ENCODE peak calls at places on chromosome 18, in four cellular contexts. K is WTC11, S is epithelial cell of esophagus, A is cardiac fibroblast. Y is an unnamed sample.

GRCh38 chr18:49495480-49495879 is 8.4 kb upstream of the C18orf32 start:
- DNase-seq in K (no peak), S (no peak), A (no peak), Y (no peak)

GRCh38 chr18:67092141-67092540 is 424.4 kb downstream of the DSEL start:
- DNase-seq in K (no peak), S (no peak), A (no peak), Y (no peak)

GRCh38 chr18:43068781-43069180 is 46.7 kb downstream of the RIT2 start:
- DNase-seq in K (no peak), S (no peak), A (no peak), Y (no peak)

GRCh38 chr18:42536442-42536841 is 579.0 kb downstream of the RIT2 start:
- DNase-seq in K (no peak), S (no peak), A (no peak), Y (no peak)

GRCh38 chr18:78860117-78860516 is 119.5 kb upstream of the SALL3 start:
- DNase-seq in K (no peak), S (no peak), A (no peak), Y (no peak)

GRCh38 chr18:21826196-21826595 is 85.6 kb downstream of the MIB1 start:
- DNase-seq in K (no peak), S (peak; percentile 85), A (peak; percentile 80), Y (no peak)

GRCh38 chr18:61167902-61168301 is 165.3 kb upstream of the CDH20 start:
- DNase-seq in K (no peak), S (no peak), A (no peak), Y (no peak)

GRCh38 chr18:61149786-61150185 is 183.4 kb upstream of the CDH20 start:
- DNase-seq in K (no peak), S (peak; percentile 11), A (no peak), Y (no peak)

GRCh38 chr18:2304378-2305175 is 266.7 kb downstream of the METTL4 start:
- DNase-seq in K (no peak), S (peak; percentile 91), A (peak; percentile 56), Y (no peak)

GRCh38 chr18:37422116-37422515 is 143.5 kb downstream of the CELF4 start:
- DNase-seq in K (no peak), S (no peak), A (no peak), Y (no peak)

GRCh38 chr18:39414009-39414700 is 1848.6 kb upstream of the CELF4 start:
- DNase-seq in K (no peak), S (peak; percentile 93), A (peak; percentile 53), Y (no peak)

GRCh38 chr18:79899609-79900435 is 51.6 kb downstream of the SLC66A2 start:
- DNase-seq in K (no peak), S (no peak), A (no peak), Y (peak; percentile 77)

GRCh38 chr18:34773961-34774754 is 64.1 kb downstream of the DTNA start:
- DNase-seq in K (no peak), S (peak; percentile 77), A (peak; percentile 44), Y (no peak)

GRCh38 chr18:8301427-8302172 is 307.6 kb upstream of the RAB12 start:
- DNase-seq in K (no peak), S (no peak), A (no peak), Y (no peak)

GRCh38 chr18:55083461-55083860 is 124.2 kb upstream of the CCDC68 start:
- DNase-seq in K (no peak), S (no peak), A (no peak), Y (no peak)

GRCh38 chr18:61655630-61656029 is 237.2 kb downstream of the RNF152 start:
- DNase-seq in K (no peak), S (no peak), A (no peak), Y (no peak)

GRCh38 chr18:11750171-11750570 is 61.1 kb downstream of the GNAL start:
- DNase-seq in K (no peak), S (no peak), A (no peak), Y (no peak)

GRCh38 chr18:26103579-26103978 is 13.2 kb upstream of the SS18 start:
- DNase-seq in K (peak; percentile 75), S (peak; percentile 55), A (peak; percentile 11), Y (no peak)

GRCh38 chr18:68233043-68233442 is 481.9 kb downstream of the TMX3 start:
- DNase-seq in K (no peak), S (no peak), A (no peak), Y (no peak)

GRCh38 chr18:41396211-41396610 is 558.8 kb upstream of the PIK3C3 start:
- DNase-seq in K (no peak), S (no peak), A (no peak), Y (no peak)

GRCh38 chr18:13216732-13217465 is 1.7 kb upstream of the LDLRAD4 start:
- DNase-seq in K (peak; percentile 68), S (no peak), A (peak; percentile 2), Y (no peak)

GRCh38 chr18:77131100-77131651 is 1.4 kb downstream of the MBP start:
- DNase-seq in K (no peak), S (peak; percentile 30), A (no peak), Y (no peak)

GRCh38 chr18:55100817-55101457 is 141.7 kb upstream of the CCDC68 start:
- DNase-seq in K (no peak), S (peak; percentile 86), A (peak; percentile 65), Y (no peak)

GRCh38 chr18:38009335-38009734 is 443.7 kb upstream of the CELF4 start:
- DNase-seq in K (no peak), S (no peak), A (no peak), Y (no peak)

GRCh38 chr18:8615397-8616025 is 6.3 kb downstream of the RAB12 start:
- DNase-seq in K (no peak), S (peak; percentile 90), A (peak; percentile 91), Y (no peak)

GRCh38 chr18:39448942-39449341 is 1883.3 kb upstream of the CELF4 start:
- DNase-seq in K (no peak), S (peak; percentile 58), A (peak; percentile 52), Y (no peak)

GRCh38 chr18:56563568-56563967 is 74.8 kb downstream of the TXNL1 start:
- DNase-seq in K (peak; percentile 85), S (no peak), A (no peak), Y (no peak)

GRCh38 chr18:40058811-40059570 is 1896.0 kb upstream of the PIK3C3 start:
- DNase-seq in K (no peak), S (no peak), A (no peak), Y (no peak)

GRCh38 chr18:32333781-32334180 is 136.9 kb downstream of the GAREM1 start:
- DNase-seq in K (no peak), S (peak; percentile 21), A (peak; percentile 46), Y (no peak)

GRCh38 chr18:23049698-23050373 is 85.4 kb upstream of the CABLES1 start:
- DNase-seq in K (no peak), S (no peak), A (no peak), Y (no peak)

GRCh38 chr18:23057096-23057495 is 78.2 kb upstream of the CABLES1 start:
- DNase-seq in K (no peak), S (no peak), A (no peak), Y (no peak)

GRCh38 chr18:23056315-23056714 is 79.0 kb upstream of the CABLES1 start:
- DNase-seq in K (no peak), S (no peak), A (no peak), Y (no peak)

GRCh38 chr18:23054553-23054952 is 80.7 kb upstream of the CABLES1 start:
- DNase-seq in K (no peak), S (no peak), A (no peak), Y (no peak)

GRCh38 chr18:23053756-23054457 is 81.4 kb upstream of the CABLES1 start:
- DNase-seq in K (peak; percentile 66), S (peak; percentile 29), A (peak; percentile 31), Y (no peak)
- TF ChIP-seq CTCF in K (peak; percentile 35), S (peak; percentile 16), A (peak; percentile 46), Y (peak; percentile 69)

GRCh38 chr18:3380384-3380961 is 69.5 kb upstream of the TGIF1 start:
- DNase-seq in K (no peak), S (peak; percentile 84), A (peak; percentile 86), Y (no peak)
- TF ChIP-seq CTCF in K (no peak), S (no peak), A (peak; percentile 28), Y (peak; percentile 52)

DNA sequence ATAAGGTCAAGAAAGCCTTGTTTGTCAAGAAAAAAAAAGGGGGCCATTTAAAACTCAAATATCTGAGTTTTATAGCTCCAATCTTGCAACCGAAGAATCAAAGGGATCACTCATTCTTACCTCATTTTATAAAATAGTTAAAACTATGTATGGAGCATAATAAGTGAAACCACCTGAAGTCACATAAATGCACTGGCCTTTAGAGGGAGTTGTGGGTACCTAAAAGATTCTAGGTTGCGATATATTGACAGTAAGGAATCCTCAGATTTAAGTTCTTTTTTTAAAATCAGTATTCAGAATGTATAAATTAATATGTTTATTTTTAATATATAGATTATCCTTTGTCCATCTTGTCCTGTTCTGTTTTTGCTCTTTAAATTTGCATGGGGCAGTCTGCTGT is 3.4 kb downstream of the ARHGAP28 start:
- DNase-seq in K (no peak), S (no peak), A (no peak), Y (no peak)
- TF ChIP-seq CTCF in K (no peak), S (no peak), A (no peak), Y (peak; percentile 66)

GRCh38 chr18:59839931-59840685 is 59.7 kb upstream of the PMAIP1 start:
- DNase-seq in K (no peak), S (no peak), A (no peak), Y (no peak)
- TF ChIP-seq CTCF in K (no peak), S (no peak), A (peak; percentile 13), Y (peak; percentile 59)

GRCh38 chr18:47490882-47491281 is 239.4 kb upstream of the SKOR2 start:
- DNase-seq in K (no peak), S (no peak), A (no peak), Y (no peak)

GRCh38 chr18:47480166-47480565 is 228.7 kb upstream of the SKOR2 start:
- DNase-seq in K (no peak), S (no peak), A (no peak), Y (no peak)

GRCh38 chr18:47484068-47484467 is 232.6 kb upstream of the SKOR2 start:
- DNase-seq in K (no peak), S (no peak), A (no peak), Y (no peak)

DNA sequence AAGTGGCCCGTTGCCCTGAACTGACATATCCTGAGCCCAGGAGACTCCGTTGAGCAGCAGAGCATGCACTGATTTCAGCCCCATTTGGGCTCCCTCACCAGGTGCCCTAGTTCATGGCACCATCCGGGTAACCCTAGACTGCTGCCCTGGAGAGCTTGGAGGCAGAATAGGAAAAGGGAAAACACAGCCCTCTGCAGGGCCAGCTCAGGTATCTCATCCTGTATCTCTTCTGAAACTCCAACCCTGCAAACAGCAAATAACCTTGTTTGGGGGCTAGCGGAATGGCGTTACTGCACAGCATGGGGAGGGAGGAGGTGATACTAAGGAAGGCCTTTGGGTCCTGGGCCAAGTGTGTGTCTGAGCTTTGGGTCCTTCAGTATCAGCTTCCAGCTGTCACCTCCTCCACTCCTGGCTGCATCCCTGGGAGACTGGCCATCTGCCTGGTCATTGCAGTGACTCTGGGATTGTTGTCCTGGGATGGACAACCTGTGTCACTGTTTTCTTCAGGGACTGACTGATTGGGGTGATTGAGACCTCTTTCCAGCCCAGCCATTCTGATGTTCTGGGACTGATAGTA is 233.8 kb upstream of the SKOR2 start:
- DNase-seq in K (peak; percentile 13), S (no peak), A (no peak), Y (no peak)
- TF ChIP-seq CTCF in K (no peak), S (no peak), A (no peak), Y (no peak)

Y was measured in chondrocyte.